ENCODE peak calls at places on chromosomes 16 and 17, in eight cellular contexts. Q is K562, K is fibroblast of lung, P is body of pancreas, I is lung, M is brain microvascular endothelial cell, D is thyroid gland, L is neural progenitor cell. T is an unnamed sample.

GRCh38 chr17:13746379-13746778 is 144.7 kb upstream of the HS3ST3A1 start:
- DNase-seq in M (no peak), P (no peak), D (no peak), I (no peak), Q (no peak), L (no peak), K (no peak), T (no peak)

GRCh38 chr17:58870747-58871146 is 115.1 kb downstream of the PPM1E start:
- DNase-seq in Q (no peak), L (no peak), M (no peak), K (no peak), I (no peak), D (no peak), P (no peak), T (no peak)

GRCh38 chr17:48596000-48596734 is 2.6 kb upstream of the HOXB5 start:
- DNase-seq in Q (no peak), P (no peak), M (no peak), D (no peak), I (no peak), L (no peak), K (no peak), T (no peak)

GRCh38 chr17:1730345-1731193 is 6.1 kb downstream of the WDR81 start:
- DNase-seq in Q (peak), I (peak), D (peak), M (peak), L (no peak), P (peak), K (peak), T (no peak)

GRCh38 chr17:10092595-10092994 is 105.8 kb downstream of the GAS7 start:
- DNase-seq in D (no peak), Q (no peak), M (no peak), L (no peak), P (no peak), K (no peak), I (no peak), T (no peak)

GRCh38 chr17:78129385-78130079 is 977 bp upstream of the TMC6 start:
- DNase-seq in P (no peak), M (no peak), I (no peak), D (no peak), K (no peak), Q (no peak), L (no peak), T (no peak)

GRCh38 chr16:85822145-85822544 is 22.6 kb downstream of the COX4I1 start:
- DNase-seq in P (no peak), M (no peak), Q (no peak), K (no peak), I (no peak), L (no peak), D (no peak), T (no peak)

GRCh38 chr16:71894229-71894920 is 956 bp upstream of the IST1 start:
- DNase-seq in M (peak), P (peak), L (peak), Q (no peak), K (peak), D (peak), I (peak), T (peak)

GRCh38 chr16:30523768-30524574 is 2.4 kb downstream of the ZNF768 start:
- DNase-seq in D (no peak), M (peak), I (no peak), P (no peak), L (no peak), K (no peak), Q (no peak), T (no peak)

GRCh38 chr17:68621065-68621464 is 19.9 kb upstream of the FAM20A start:
- DNase-seq in I (no peak), M (no peak), Q (no peak), L (no peak), D (no peak), P (no peak), K (no peak), T (no peak)

GRCh38 chr16:11717811-11718210 is 24.8 kb downstream of the TXNDC11 start:
- DNase-seq in Q (no peak), K (no peak), L (no peak), M (no peak), I (no peak), P (no peak), D (no peak), T (no peak)

GRCh38 chr17:13413001-13413400 is 188.7 kb downstream of the HS3ST3A1 start:
- DNase-seq in I (no peak), L (no peak), P (no peak), K (peak), M (peak), Q (no peak), D (no peak), T (no peak)

GRCh38 chr17:2203818-2204217 is 99.8 kb downstream of the SMG6 start:
- DNase-seq in P (no peak), M (no peak), I (no peak), L (no peak), Q (no peak), D (no peak), K (no peak), T (no peak)

GRCh38 chr16:87963400-87963799 is 12.2 kb downstream of the BANP start:
- DNase-seq in P (no peak), M (peak), I (no peak), Q (no peak), D (no peak), K (peak), L (no peak), T (no peak)

GRCh38 chr16:53911506-53911905 is 207.6 kb downstream of the FTO start:
- DNase-seq in Q (no peak), K (no peak), M (no peak), D (no peak), L (no peak), P (no peak), I (no peak), T (no peak)

GRCh38 chr17:69473801-69474170 is 59.3 kb downstream of the MAP2K6 start:
- DNase-seq in Q (no peak), I (no peak), M (no peak), K (peak), L (no peak), D (no peak), P (no peak), T (no peak)

GRCh38 chr17:19248923-19249574 is 11.9 kb downstream of the EPN2 start:
- DNase-seq in P (peak), D (peak), Q (no peak), M (peak), L (no peak), K (peak), I (no peak), T (no peak)

GRCh38 chr17:81336296-81336929 is 41.3 kb upstream of the SLC38A10 start:
- DNase-seq in L (no peak), P (no peak), Q (no peak), I (no peak), D (no peak), K (no peak), M (no peak), T (no peak)

GRCh38 chr17:78407387-78407990 is 29.0 kb downstream of the PGS1 start:
- DNase-seq in K (no peak), I (no peak), L (no peak), M (no peak), Q (no peak), P (peak), D (peak), T (no peak)

GRCh38 chr17:15882058-15882720 is 62.7 kb upstream of the ADORA2B start:
- DNase-seq in Q (no peak), L (peak), D (no peak), I (no peak), P (no peak), K (no peak), M (no peak), T (no peak)

GRCh38 chr17:10757658-10758057 is 27.8 kb upstream of the TMEM220 start:
- DNase-seq in Q (no peak), K (no peak), I (no peak), D (no peak), M (no peak), P (no peak), L (no peak), T (no peak)

GRCh38 chr17:43994272-43995149 is 9.9 kb upstream of the NAGS start:
- DNase-seq in D (peak), K (peak), I (peak), M (peak), P (peak), L (peak), Q (peak), T (no peak)

GRCh38 chr17:38604479-38605229 is 1.1 kb downstream of the SRCIN1 start:
- DNase-seq in D (no peak), I (no peak), P (no peak), L (peak), M (no peak), K (no peak), Q (peak), T (no peak)

GRCh38 chr17:14559220-14559619 is 258.3 kb downstream of the HS3ST3B1 start:
- DNase-seq in Q (no peak), K (no peak), D (no peak), M (no peak), I (no peak), L (no peak), P (no peak), T (no peak)

GRCh38 chr16:4593069-4593468 is 21.6 kb downstream of the UBALD1 start:
- DNase-seq in P (no peak), M (no peak), K (no peak), D (no peak), Q (no peak), I (no peak), L (peak), T (no peak)

GRCh38 chr17:31907342-31907975 is 6.0 kb upstream of the UTP6 start:
- DNase-seq in D (peak), M (no peak), P (peak), L (no peak), I (no peak), K (peak), Q (no peak), T (no peak)

GRCh38 chr17:83007504-83008475 is 71.6 kb upstream of the METRNL start:
- DNase-seq in M (no peak), P (no peak), I (no peak), L (peak), D (peak), K (peak), Q (no peak), T (peak)

GRCh38 chr16:52318259-52319008 is 228.5 kb downstream of the TOX3 start:
- DNase-seq in Q (no peak), K (no peak), M (no peak), I (no peak), L (peak), P (no peak), D (no peak), T (no peak)

GRCh38 chr16:10941127-10941933 is 938 bp downstream of the DEXI start:
- DNase-seq in M (no peak), D (no peak), L (peak), K (no peak), I (no peak), P (no peak), Q (no peak), T (no peak)

GRCh38 chr17:44223574-44224046 is 4.1 kb upstream of the UBTF start:
- DNase-seq in D (peak), K (peak), I (no peak), Q (no peak), L (no peak), P (peak), M (no peak), T (no peak)

GRCh38 chr17:44122825-44123355 is 551 bp downstream of the HDAC5 start:
- DNase-seq in K (no peak), M (no peak), P (no peak), Q (no peak), D (no peak), I (no peak), L (no peak), T (peak)

GRCh38 chr17:33021731-33022408 is 30.2 kb downstream of the SPACA3 start:
- DNase-seq in M (no peak), P (no peak), D (no peak), I (no peak), L (peak), K (no peak), Q (no peak), T (peak)

GRCh38 chr17:37386462-37386861 is 10.7 kb downstream of the C17orf78 start:
- DNase-seq in P (no peak), Q (no peak), I (no peak), L (no peak), K (no peak), D (no peak), M (no peak), T (no peak)
- TF ChIP-seq CTCF in P (no peak), Q (peak), I (no peak), L (no peak), K (no peak), D (no peak), M (no peak), T (no peak)

GRCh38 chr17:63448655-63449054 is 2.5 kb upstream of the CYB561 start:
- DNase-seq in Q (no peak), I (no peak), L (no peak), P (no peak), D (no peak), M (no peak), K (no peak), T (no peak)

GRCh38 chr17:63452979-63453551 is 7.0 kb upstream of the CYB561 start:
- DNase-seq in Q (no peak), P (no peak), I (no peak), D (no peak), M (no peak), K (no peak), L (no peak), T (no peak)

GRCh38 chr17:63450551-63450950 is 4.4 kb upstream of the CYB561 start:
- DNase-seq in P (no peak), L (no peak), D (no peak), M (no peak), Q (no peak), I (no peak), K (peak), T (no peak)

GRCh38 chr17:63452091-63452978 is 6.2 kb upstream of the CYB561 start:
- DNase-seq in M (no peak), P (no peak), I (no peak), L (no peak), K (no peak), D (no peak), Q (no peak), T (no peak)

DNA sequence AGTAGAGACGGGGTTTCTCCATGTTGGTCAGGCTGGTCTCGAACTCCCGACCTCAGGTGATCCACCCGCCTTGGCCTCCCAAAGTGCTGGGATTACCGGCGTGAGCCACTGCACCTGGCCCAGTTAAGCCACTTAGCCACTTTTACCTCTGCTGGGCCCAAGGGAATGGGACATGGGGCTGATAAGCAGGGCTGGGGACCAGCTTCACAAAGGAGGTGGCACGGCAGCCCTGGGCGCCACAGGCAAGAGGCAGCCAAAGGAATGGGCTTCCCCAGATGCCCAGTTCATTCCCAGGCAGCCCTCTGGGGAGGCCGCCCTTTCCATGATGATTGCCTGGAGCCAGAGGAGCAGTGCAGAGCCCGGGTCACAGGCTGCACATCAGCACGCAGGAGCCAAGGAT is 5.0 kb upstream of the CYB561 start:
- DNase-seq in M (no peak), D (no peak), K (no peak), I (no peak), P (no peak), L (no peak), Q (no peak), T (no peak)
- H3K27ac ChIP-seq in M (no peak), D (no peak), K (no peak), I (no peak), P (no peak), L (no peak), Q (no peak), T (no peak)

DNA sequence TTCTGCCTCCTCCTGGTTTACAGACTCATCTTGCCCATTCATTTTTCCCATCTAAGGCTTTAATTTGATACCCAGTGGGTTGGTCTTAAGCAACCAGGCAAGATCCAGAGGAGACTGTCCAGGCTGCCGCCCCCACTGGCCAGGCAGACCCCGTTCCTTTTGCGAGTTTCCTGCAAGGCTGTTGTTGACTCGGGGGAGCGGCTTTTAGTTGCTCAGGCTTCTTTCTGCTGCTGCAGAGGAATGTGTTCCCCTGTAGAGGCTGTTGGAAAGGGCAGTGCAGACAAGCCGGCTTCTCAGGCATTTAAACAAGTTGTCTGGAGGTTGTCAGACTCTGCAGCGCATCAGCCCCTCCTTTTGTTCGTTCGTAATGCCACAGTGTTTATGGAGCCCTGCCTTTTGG is 231.2 kb downstream of the PRKCA start:
- DNase-seq in L (peak), Q (no peak), D (peak), M (peak), P (peak), K (peak), I (no peak), T (no peak)
- H3K4me3 ChIP-seq in L (peak), Q (no peak), D (no peak), M (no peak), P (no peak), K (no peak), I (no peak), T (no peak)

DNA sequence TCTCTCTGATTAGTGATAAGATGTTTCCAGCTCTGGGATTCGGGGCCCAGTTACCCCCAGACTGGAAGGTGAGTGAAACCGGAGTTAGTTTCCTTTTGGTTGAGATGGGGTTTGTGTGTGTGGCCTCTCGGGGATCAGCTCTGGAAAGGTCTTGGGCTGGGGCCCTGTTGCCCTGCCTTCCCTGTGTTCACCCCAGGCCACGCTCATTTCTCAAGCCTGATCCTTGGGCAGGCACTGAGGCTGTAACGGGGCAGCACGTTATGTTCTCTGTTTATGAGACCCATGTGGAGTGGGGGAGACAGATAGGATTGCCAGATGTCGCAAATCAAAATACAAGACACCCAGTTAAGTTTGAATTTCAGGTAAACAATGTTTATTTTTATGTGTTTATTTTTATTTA is 35.5 kb downstream of the CPNE2 start:
- DNase-seq in D (no peak), I (no peak), K (no peak), M (no peak), L (no peak), P (no peak), Q (no peak), T (no peak)
- TF ChIP-seq CTCF in D (no peak), I (no peak), K (no peak), M (no peak), L (no peak), P (no peak), Q (no peak), T (no peak)

DNA sequence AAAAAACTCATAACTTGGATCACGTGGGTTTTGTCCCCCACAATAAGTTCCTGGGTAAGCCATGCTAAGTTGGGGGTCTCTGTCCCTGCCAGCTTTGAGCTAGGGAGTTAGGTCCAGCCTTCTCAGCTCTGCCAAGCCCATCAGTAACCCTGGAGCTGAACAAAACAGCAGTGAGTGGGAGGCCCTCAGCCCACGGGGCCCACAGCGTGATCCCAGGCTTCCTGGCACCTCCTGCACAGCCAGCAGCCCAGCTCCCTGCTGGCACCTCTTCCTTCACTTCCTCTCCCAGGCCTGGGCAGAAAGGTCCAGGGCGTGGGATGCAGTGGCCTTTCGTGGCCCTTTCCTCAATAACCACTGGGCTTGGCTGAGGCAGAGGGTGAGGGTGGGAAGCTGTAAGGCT is 35.6 kb upstream of the CDC42EP4 start:
- DNase-seq in K (no peak), L (no peak), Q (no peak), D (no peak), M (no peak), P (no peak), I (no peak), T (no peak)
- H3K27ac ChIP-seq in K (no peak), L (no peak), Q (no peak), D (no peak), M (no peak), P (no peak), I (no peak), T (peak)